ENCODE peak calls at places on chromosomes 12 and 14, in nine cellular contexts. H is stimulated activated naive CD8-positive, alpha-beta T cell treated with anti-CD3 and anti-CD28 coated beads, Interleukin-15, amount 100 ng/mL, for 72 hours; I is naive B cell; C is HTR-8/SVneo; Q is NCI-H1092; X is pancreas; N is NB4; W is cardiac muscle cell; T is MCF 10A. G is an unnamed sample.

GRCh38 chr12:107379852-107380567 is 286.7 kb upstream of the CRY1 start:
- DNase-seq in H (no peak), I (no peak), C (no peak), Q (peak), X (peak), N (no peak), W (no peak), T (peak), G (no peak)

GRCh38 chr14:81132492-81132891 is 88.3 kb downstream of the GTF2A1 start:
- DNase-seq in H (no peak), I (no peak), C (no peak), Q (peak), X (no peak), N (no peak), W (no peak), T (no peak), G (no peak)

GRCh38 chr14:63857467-63858030 is 4.7 kb downstream of the SYNE2 start:
- DNase-seq in H (peak), I (no peak), C (no peak), Q (no peak), X (no peak), N (no peak), W (no peak), T (peak), G (no peak)

GRCh38 chr12:2683283-2684025 is 111.3 kb upstream of the FKBP4 start:
- DNase-seq in H (no peak), I (no peak), C (no peak), Q (no peak), X (no peak), N (no peak), W (no peak), T (no peak), G (no peak)

GRCh38 chr14:89669209-89669608 is 252.2 kb upstream of the FOXN3 start:
- DNase-seq in H (peak), I (no peak), C (no peak), Q (no peak), X (no peak), N (peak), W (no peak), T (no peak), G (no peak)

GRCh38 chr12:103929051-103929908 is 930 bp upstream of the HSP90B1 start:
- DNase-seq in H (peak), I (peak), C (peak), Q (peak), X (peak), N (peak), W (peak), T (peak), G (peak)

GRCh38 chr14:30243805-30244204 is 315.2 kb upstream of the G2E3 start:
- DNase-seq in H (no peak), I (no peak), C (peak), Q (no peak), X (no peak), N (no peak), W (peak), T (peak), G (no peak)

GRCh38 chr12:68568878-68569569 is 41.7 kb upstream of the RAP1B start:
- DNase-seq in H (no peak), I (no peak), C (no peak), Q (no peak), X (no peak), N (no peak), W (no peak), T (no peak), G (no peak)

GRCh38 chr12:44674866-44675265 is 201.2 kb downstream of the NELL2 start:
- DNase-seq in H (no peak), I (no peak), C (no peak), Q (no peak), X (no peak), N (no peak), W (no peak), T (no peak), G (no peak)

GRCh38 chr12:3207858-3208257 is 130.7 kb downstream of the TSPAN9 start:
- DNase-seq in H (no peak), I (no peak), C (no peak), Q (no peak), X (no peak), N (peak), W (no peak), T (peak), G (no peak)

GRCh38 chr14:21356511-21356910 is 27.3 kb downstream of the SUPT16H start:
- DNase-seq in H (no peak), I (no peak), C (no peak), Q (no peak), X (no peak), N (no peak), W (no peak), T (no peak), G (no peak)

GRCh38 chr14:29650554-29651269 is 276.9 kb downstream of the PRKD1 start:
- DNase-seq in H (no peak), I (no peak), C (no peak), Q (no peak), X (no peak), N (no peak), W (peak), T (no peak), G (no peak)

GRCh38 chr12:8449293-8449944 is 6.3 kb upstream of the CLEC6A start:
- DNase-seq in H (no peak), I (no peak), C (no peak), Q (no peak), X (no peak), N (no peak), W (no peak), T (no peak), G (no peak)

GRCh38 chr12:45582536-45582935 is 147.0 kb upstream of the ARID2 start:
- DNase-seq in H (no peak), I (no peak), C (no peak), Q (no peak), X (no peak), N (no peak), W (no peak), T (no peak), G (no peak)

GRCh38 chr12:111227476-111228420 is 141.1 kb downstream of the PHETA1 start:
- DNase-seq in H (no peak), I (no peak), C (no peak), Q (no peak), X (no peak), N (peak), W (no peak), T (no peak), G (no peak)

GRCh38 chr14:106396999-106397398 is 870.6 kb downstream of the TMEM121 start:
- DNase-seq in H (no peak), I (no peak), C (no peak), Q (no peak), X (no peak), N (no peak), W (no peak), T (no peak), G (no peak)

GRCh38 chr12:59734371-59734770 is 138.5 kb downstream of the SLC16A7 start:
- DNase-seq in H (no peak), I (no peak), C (no peak), Q (no peak), X (no peak), N (no peak), W (no peak), T (no peak), G (no peak)

GRCh38 chr12:80622271-80622670 is 85.2 kb upstream of the MYF6 start:
- DNase-seq in H (no peak), I (no peak), C (no peak), Q (no peak), X (no peak), N (peak), W (no peak), T (peak), G (no peak)

GRCh38 chr12:71682466-71682865 is 3.4 kb upstream of the TMEM19 start:
- DNase-seq in H (no peak), I (no peak), C (no peak), Q (no peak), X (no peak), N (no peak), W (no peak), T (no peak), G (no peak)

GRCh38 chr12:39605996-39606395 is 13.6 kb downstream of the ABCD2 start:
- DNase-seq in H (no peak), I (no peak), C (peak), Q (no peak), X (no peak), N (no peak), W (peak), T (peak), G (no peak)

GRCh38 chr12:109214131-109214530 is 95.0 kb downstream of the FOXN4 start:
- DNase-seq in H (no peak), I (no peak), C (no peak), Q (no peak), X (no peak), N (no peak), W (no peak), T (no peak), G (no peak)

GRCh38 chr14:88346048-88346639 is 23.1 kb upstream of the KCNK10 start:
- DNase-seq in H (no peak), I (no peak), C (no peak), Q (no peak), X (no peak), N (no peak), W (no peak), T (no peak), G (no peak)

GRCh38 chr12:87290505-87290904 is 738.7 kb downstream of the C12orf50 start:
- DNase-seq in H (no peak), I (no peak), C (no peak), Q (no peak), X (no peak), N (no peak), W (no peak), T (no peak), G (no peak)

GRCh38 chr12:7373226-7373625 is 69.4 kb downstream of the ACSM4 start:
- DNase-seq in H (no peak), I (no peak), C (no peak), Q (no peak), X (no peak), N (no peak), W (no peak), T (no peak), G (no peak)

G was measured in nucleus accumbens.